ENCODE peak calls at places on chromosomes 12 and 14, in eight cellular contexts. D, E, J, P, Q, R, O and G are unnamed samples.
A peak's percentile ranks its signal among the peaks of the same experiment; 100 is the strongest.

GRCh38 chr12:100789146-100789545 is 5.4 kb upstream of the ANO4 start:
- DNase-seq in E (no peak), J (no peak), O (no peak), P (peak; percentile 39), D (no peak), R (no peak), Q (no peak), G (peak; percentile 60)

GRCh38 chr12:76441016-76441415 is 92.8 kb upstream of the BBS10 start:
- DNase-seq in P (no peak), O (no peak), Q (no peak), R (no peak), E (no peak), J (no peak), D (no peak), G (no peak)

GRCh38 chr12:62848418-62848817 is 86.5 kb downstream of the PPM1H start:
- DNase-seq in D (peak; percentile 44), R (peak; percentile 18), E (no peak), Q (no peak), P (peak; percentile 67), O (no peak), J (no peak), G (peak; percentile 67)

GRCh38 chr12:39405580-39405979 is 37.3 kb downstream of the KIF21A start:
- DNase-seq in P (no peak), O (no peak), Q (no peak), D (no peak), E (no peak), J (no peak), R (no peak), G (no peak)

GRCh38 chr12:105861232-105861631 is 277.5 kb downstream of the NUAK1 start:
- DNase-seq in J (no peak), R (no peak), P (no peak), E (no peak), D (no peak), O (no peak), Q (no peak), G (no peak)

GRCh38 chr12:117501470-117501869 is 140.0 kb upstream of the NOS1 start:
- DNase-seq in O (no peak), Q (no peak), P (no peak), R (no peak), E (no peak), D (no peak), J (no peak), G (no peak)

GRCh38 chr12:115149685-115150378 is 465.9 kb upstream of the TBX3 start:
- DNase-seq in Q (no peak), P (peak; percentile 95), J (no peak), E (no peak), R (peak; percentile 74), D (peak; percentile 83), O (no peak), G (peak; percentile 90)

GRCh38 chr14:60656755-60657608 is 7.7 kb upstream of the SIX1 start:
- DNase-seq in Q (no peak), P (peak; percentile 41), E (no peak), D (peak; percentile 83), R (no peak), J (peak; percentile 81), O (peak; percentile 88), G (peak; percentile 49)

GRCh38 chr12:59808317-59808910 is 212.6 kb downstream of the SLC16A7 start:
- DNase-seq in O (no peak), J (peak; percentile 24), R (no peak), P (no peak), Q (no peak), E (no peak), D (peak; percentile 40), G (peak; percentile 16)

GRCh38 chr12:88142610-88142991 is 494 bp downstream of the TMTC3 start:
- DNase-seq in J (no peak), O (peak; percentile 58), R (no peak), D (no peak), Q (no peak), E (peak; percentile 2), P (no peak), G (no peak)

GRCh38 chr12:30450872-30451271 is 244.8 kb downstream of the IPO8 start:
- DNase-seq in J (no peak), P (no peak), Q (no peak), R (no peak), E (no peak), D (no peak), O (no peak), G (peak; percentile 32)

GRCh38 chr14:92985521-92985920 is 62.6 kb downstream of the CHGA start:
- DNase-seq in R (no peak), E (no peak), Q (no peak), J (no peak), O (peak; percentile 23), D (no peak), P (no peak), G (no peak)